ENCODE peak calls at places on chromosomes 11 and 22, in eight cellular contexts. T is adipocyte, A is NCI-H345, M is IMR-90, H is lung, X is HFFc6, J is RKO, G is A172. F is an unnamed sample.
A peak's percentile ranks its signal among the peaks of the same experiment; 100 is the strongest.

GRCh38 chr11:46382644-46383403 is 1.4 kb downstream of the MDK start:
- DNase-seq in T (peak; percentile 67), A (peak; percentile 49), M (peak; percentile 46), H (no peak), X (peak; percentile 32), J (peak; percentile 54), G (peak; percentile 52), F (no peak)

GRCh38 chr11:69637956-69638871 is 2.7 kb upstream of the CCND1 start:
- DNase-seq in T (peak; percentile 80), A (no peak), M (peak; percentile 65), H (no peak), X (no peak), J (peak; percentile 66), G (no peak), F (no peak)

GRCh38 chr11:111604392-111605009 is 2.3 kb downstream of the SIK2 start:
- DNase-seq in T (peak; percentile 80), A (peak; percentile 33), M (peak; percentile 45), H (no peak), X (peak; percentile 14), J (peak; percentile 60), G (no peak), F (no peak)

GRCh38 chr22:24555496-24556253 is at the start of gene SNRPD3:
- DNase-seq in T (peak; percentile 97), A (peak; percentile 88), M (peak; percentile 92), H (peak; percentile 93), X (peak; percentile 91), J (peak; percentile 95), G (peak; percentile 76), F (peak; percentile 97)

GRCh38 chr11:12469451-12469850 is 92.1 kb downstream of the PARVA start:
- DNase-seq in T (peak; percentile 51), A (no peak), M (peak; percentile 26), H (no peak), X (no peak), J (no peak), G (no peak), F (no peak)

GRCh38 chr11:7571640-7572000 is 57.8 kb downstream of the PPFIBP2 start:
- DNase-seq in T (peak; percentile 91), A (peak; percentile 88), M (peak; percentile 69), H (peak; percentile 79), X (peak; percentile 64), J (peak; percentile 62), G (peak; percentile 66), F (no peak)

GRCh38 chr11:44945639-44946038 is 5.0 kb downstream of the TP53I11 start:
- DNase-seq in T (no peak), A (no peak), M (no peak), H (no peak), X (no peak), J (no peak), G (no peak), F (no peak)

GRCh38 chr11:112499153-112499907 is 238.7 kb upstream of the PLET1 start:
- DNase-seq in T (no peak), A (no peak), M (no peak), H (no peak), X (no peak), J (no peak), G (no peak), F (no peak)

GRCh38 chr22:24392218-24392931 is 35.0 kb upstream of the ADORA2A start:
- DNase-seq in T (no peak), A (no peak), M (no peak), H (no peak), X (peak; percentile 84), J (no peak), G (no peak), F (no peak)

GRCh38 chr11:13667245-13667644 is 1.2 kb upstream of the FAR1 start:
- DNase-seq in T (no peak), A (no peak), M (peak; percentile 3), H (no peak), X (peak; percentile 3), J (no peak), G (no peak), F (no peak)

GRCh38 chr11:67646535-67647336 is 3.8 kb downstream of the ACY3 start:
- DNase-seq in T (no peak), A (no peak), M (no peak), H (no peak), X (no peak), J (no peak), G (no peak), F (no peak)

GRCh38 chr22:38314992-38315800 is 2.0 kb downstream of the CSNK1E start:
- DNase-seq in T (peak; percentile 59), A (no peak), M (peak; percentile 35), H (no peak), X (no peak), J (peak; percentile 52), G (no peak), F (no peak)

GRCh38 chr11:17014321-17014773 is at the start of gene PLEKHA7:
- DNase-seq in T (no peak), A (peak; percentile 35), M (no peak), H (no peak), X (no peak), J (no peak), G (no peak), F (no peak)

GRCh38 chr11:57798905-57799559 is 37.4 kb downstream of the CTNND1 start:
- DNase-seq in T (peak; percentile 58), A (no peak), M (peak; percentile 52), H (peak; percentile 73), X (peak; percentile 56), J (no peak), G (peak; percentile 38), F (no peak)

GRCh38 chr22:46942816-46943783 is 180.7 kb downstream of the TBC1D22A start:
- DNase-seq in T (no peak), A (no peak), M (no peak), H (peak; percentile 44), X (no peak), J (no peak), G (peak; percentile 8), F (no peak)

F was measured in mesenteric fat pad.